ENCODE peak calls at places on chromosomes 11 and 22, in six cellular contexts. U is NCI-H1092 treated with DMSO at 0.1 percent for 48 hours; O is islet precursor cell; Q is effector memory CD8-positive, alpha-beta T cell; T is GDM1; S is stimulated activated naive B cell treated with anti-CD40 and anti-IgM and Interleukin-4, amounts not matched to agents 10 μg/mL and 1 μg/mL and 100 μg/mL, for 72 hours. G is an unnamed sample.

GRCh38 chr22:25564979-25565677 is 653 bp downstream of the GRK3 start:
- DNase-seq in T (no peak), Q (peak), U (peak), O (peak), S (peak), G (no peak)

GRCh38 chr22:20258584-20259335 is 9.4 kb downstream of the RTN4R start:
- DNase-seq in T (no peak), O (no peak), Q (no peak), U (no peak), S (no peak), G (no peak)

GRCh38 chr11:82718307-82718706 is 15.4 kb downstream of the FAM181B start:
- DNase-seq in S (no peak), U (peak), T (peak), O (peak), Q (no peak), G (no peak)

GRCh38 chr11:14927146-14927545 is 35.1 kb upstream of the CYP2R1 start:
- DNase-seq in U (no peak), Q (no peak), S (no peak), T (no peak), O (no peak), G (no peak)

GRCh38 chr11:79857404-79857803 is 416.6 kb upstream of the TENM4 start:
- DNase-seq in O (no peak), T (no peak), U (no peak), Q (no peak), S (no peak), G (no peak)

GRCh38 chr22:41092847-41093371 is 517 bp downstream of the EP300 start:
- DNase-seq in O (no peak), Q (no peak), T (no peak), S (no peak), U (peak), G (no peak)

GRCh38 chr11:132258865-132259264 is 888.5 kb downstream of the NTM start:
- DNase-seq in O (no peak), S (no peak), U (no peak), T (no peak), Q (no peak), G (no peak)

GRCh38 chr11:9231848-9232177 is 33.3 kb downstream of the DENND5A start:
- DNase-seq in S (no peak), O (no peak), U (no peak), T (peak), Q (no peak), G (peak)

GRCh38 chr11:13448876-13449275 is 14.1 kb downstream of the BTBD10 start:
- DNase-seq in S (no peak), O (no peak), T (no peak), U (no peak), Q (no peak), G (no peak)

GRCh38 chr11:129275825-129276224 is 83.7 kb upstream of the ARHGAP32 start:
- DNase-seq in O (no peak), S (no peak), T (no peak), Q (no peak), U (no peak), G (no peak)

GRCh38 chr11:60625262-60625661 is 74.2 kb upstream of the MS4A8 start:
- DNase-seq in S (no peak), U (no peak), Q (no peak), O (peak), T (no peak), G (peak)

GRCh38 chr11:11978098-11978637 is 30.3 kb downstream of the DKK3 start:
- DNase-seq in S (no peak), Q (no peak), O (no peak), T (no peak), U (no peak), G (no peak)

GRCh38 chr22:18983120-18983651 is 47.1 kb upstream of the PRODH start:
- DNase-seq in U (no peak), S (no peak), T (no peak), O (peak), Q (no peak), G (no peak)

GRCh38 chr11:74466916-74467885 is at the start of gene KCNE3:
- DNase-seq in S (no peak), O (peak), T (no peak), U (no peak), Q (no peak), G (no peak)

GRCh38 chr11:88827018-88827676 is 238.6 kb downstream of the GRM5 start:
- DNase-seq in U (no peak), S (no peak), O (no peak), Q (no peak), T (no peak), G (no peak)

GRCh38 chr11:97428247-97428646 is 1038.4 kb downstream of the JRKL start:
- DNase-seq in S (no peak), U (no peak), T (no peak), O (no peak), Q (no peak), G (no peak)

GRCh38 chr11:33376331-33377099 is 119.3 kb downstream of the HIPK3 start:
- DNase-seq in U (peak), T (no peak), S (no peak), O (peak), Q (no peak), G (no peak)

GRCh38 chr11:134659882-134660281 is 247.8 kb upstream of the B3GAT1 start:
- DNase-seq in S (no peak), T (no peak), U (no peak), O (peak), Q (no peak), G (no peak)

GRCh38 chr11:30825723-30826122 is 239.6 kb upstream of the MPPED2 start:
- DNase-seq in O (no peak), T (no peak), Q (no peak), U (no peak), S (no peak), G (no peak)

GRCh38 chr11:36313750-36314500 is 17.8 kb downstream of the PRR5L start:
- DNase-seq in Q (no peak), O (no peak), S (no peak), T (no peak), U (no peak), G (no peak)

GRCh38 chr11:125053167-125053566 is 9.9 kb upstream of the SLC37A2 start:
- DNase-seq in T (no peak), O (no peak), Q (no peak), S (no peak), U (no peak), G (no peak)

GRCh38 chr11:110086892-110087309 is 6.3 kb upstream of the ZC3H12C start:
- DNase-seq in S (no peak), O (no peak), Q (no peak), U (no peak), T (no peak), G (no peak)

GRCh38 chr22:31618471-31619176 is 43.4 kb downstream of the PISD start:
- DNase-seq in S (no peak), Q (no peak), O (no peak), T (no peak), U (no peak), G (no peak)

GRCh38 chr11:113048820-113049555 is 87.8 kb downstream of the NCAM1 start:
- DNase-seq in T (no peak), U (no peak), S (no peak), O (no peak), Q (no peak), G (no peak)

GRCh38 chr22:46073683-46074504 is 76.4 kb upstream of the PPARA start:
- DNase-seq in S (no peak), T (no peak), U (no peak), Q (no peak), O (no peak), G (no peak)

GRCh38 chr11:46918778-46919513 is 596 bp upstream of the LRP4 start:
- DNase-seq in O (no peak), U (no peak), Q (no peak), S (no peak), T (no peak), G (no peak)

G was measured in pulmonary artery endothelial cell.